ENCODE peak calls at places on chromosomes 11 and 22, in seven cellular contexts. D, A, Z, C, Y, F and J are unnamed samples.

GRCh38 chr22:33975841-33976240 is 55.6 kb upstream of the LARGE1 start:
- DNase-seq in D (no peak), A (no peak), Z (no peak), C (no peak), Y (no peak), F (no peak), J (no peak)

GRCh38 chr11:125679397-125679796 is 1.2 kb downstream of the ACRV1 start:
- DNase-seq in D (no peak), A (no peak), Z (no peak), C (no peak), Y (no peak), F (no peak), J (no peak)

GRCh38 chr22:40193429-40194421 is 16.0 kb downstream of the TNRC6B start:
- DNase-seq in D (no peak), A (no peak), Z (no peak), C (no peak), Y (no peak), F (no peak), J (no peak)

GRCh38 chr11:65414776-65415498 is 7.7 kb upstream of the NEAT1 start:
- DNase-seq in D (no peak), A (no peak), Z (no peak), C (no peak), Y (peak), F (no peak), J (no peak)

GRCh38 chr11:60371854-60372253 is 6.5 kb upstream of the MS4A7 start:
- DNase-seq in D (no peak), A (no peak), Z (no peak), C (no peak), Y (no peak), F (no peak), J (no peak)

GRCh38 chr11:129067454-129067853 is 124.7 kb downstream of the ARHGAP32 start:
- DNase-seq in D (no peak), A (no peak), Z (no peak), C (no peak), Y (no peak), F (no peak), J (no peak)

GRCh38 chr11:64340671-64341335 is 799 bp downstream of the CCDC88B start:
- DNase-seq in D (no peak), A (no peak), Z (no peak), C (no peak), Y (peak), F (peak), J (no peak)

GRCh38 chr11:33417121-33417520 is 159.9 kb downstream of the HIPK3 start:
- DNase-seq in D (no peak), A (no peak), Z (no peak), C (no peak), Y (no peak), F (no peak), J (no peak)

GRCh38 chr11:32374261-32374711 is 61.1 kb downstream of the WT1 start:
- DNase-seq in D (peak), A (no peak), Z (peak), C (no peak), Y (no peak), F (peak), J (peak)

GRCh38 chr11:78101073-78101472 is 21.4 kb upstream of the NDUFC2 start:
- DNase-seq in D (no peak), A (no peak), Z (no peak), C (no peak), Y (no peak), F (no peak), J (peak)

GRCh38 chr11:26994579-26995210 is 783 bp downstream of the FIBIN start:
- DNase-seq in D (no peak), A (no peak), Z (no peak), C (no peak), Y (peak), F (no peak), J (no peak)

GRCh38 chr11:130181295-130182272 is 22.0 kb downstream of the ST14 start:
- DNase-seq in D (peak), A (no peak), Z (no peak), C (no peak), Y (no peak), F (no peak), J (peak)

GRCh38 chr11:7506243-7506642 is 7.6 kb upstream of the PPFIBP2 start:
- DNase-seq in D (no peak), A (no peak), Z (no peak), C (no peak), Y (no peak), F (no peak), J (no peak)

GRCh38 chr22:40498454-40499186 is 128.2 kb downstream of the SGSM3 start:
- DNase-seq in D (peak), A (no peak), Z (peak), C (no peak), Y (no peak), F (no peak), J (peak)

GRCh38 chr11:12449961-12450715 is 72.8 kb downstream of the PARVA start:
- DNase-seq in D (no peak), A (no peak), Z (no peak), C (no peak), Y (peak), F (no peak), J (no peak)

GRCh38 chr22:41762980-41763779 is 37.3 kb upstream of the CCDC134 start:
- DNase-seq in D (no peak), A (no peak), Z (no peak), C (no peak), Y (peak), F (peak), J (peak)

GRCh38 chr22:45597460-45598192 is 74.0 kb upstream of the ATXN10 start:
- DNase-seq in D (no peak), A (no peak), Z (no peak), C (no peak), Y (no peak), F (no peak), J (peak)

GRCh38 chr22:45585437-45585755 is 82.7 kb downstream of the FBLN1 start:
- DNase-seq in D (no peak), A (no peak), Z (no peak), C (no peak), Y (no peak), F (no peak), J (no peak)

GRCh38 chr11:130737866-130738431 is 178.3 kb downstream of the SNX19 start:
- DNase-seq in D (no peak), A (no peak), Z (peak), C (no peak), Y (no peak), F (no peak), J (no peak)

GRCh38 chr11:1303973-1304372 is 5.5 kb downstream of the TOLLIP start:
- DNase-seq in D (no peak), A (no peak), Z (no peak), C (no peak), Y (peak), F (no peak), J (no peak)

GRCh38 chr11:59183768-59184167 is 11.8 kb downstream of the DTX4 start:
- DNase-seq in D (no peak), A (no peak), Z (no peak), C (no peak), Y (no peak), F (no peak), J (no peak)

GRCh38 chr22:21902296-21903087 is 35.0 kb upstream of the MAPK1 start:
- DNase-seq in D (no peak), A (no peak), Z (no peak), C (no peak), Y (no peak), F (no peak), J (peak)

GRCh38 chr11:36577859-36578258 is 10.1 kb downstream of the RAG1 start:
- DNase-seq in D (peak), A (no peak), Z (peak), C (no peak), Y (no peak), F (no peak), J (no peak)

GRCh38 chr22:34804588-34804987 is 261.4 kb upstream of the ISX start:
- DNase-seq in D (no peak), A (no peak), Z (no peak), C (no peak), Y (peak), F (no peak), J (no peak)

GRCh38 chr11:1565173-1565903 is 6.7 kb downstream of the DUSP8 start:
- DNase-seq in D (no peak), A (no peak), Z (no peak), C (no peak), Y (peak), F (no peak), J (no peak)

GRCh38 chr11:57426754-57427691 is at the start of gene SLC43A3:
- DNase-seq in D (peak), A (no peak), Z (peak), C (no peak), Y (peak), F (peak), J (peak)

GRCh38 chr22:30270841-30271240 is 4.2 kb upstream of the OSM start:
- DNase-seq in D (no peak), A (peak), Z (no peak), C (no peak), Y (no peak), F (no peak), J (no peak)

GRCh38 chr22:40509401-40510134 is 127.0 kb downstream of the MRTFA start:
- DNase-seq in D (no peak), A (no peak), Z (no peak), C (no peak), Y (no peak), F (no peak), J (no peak)

GRCh38 chr11:26704249-26704648 is 17.6 kb downstream of the SLC5A12 start:
- DNase-seq in D (peak), A (no peak), Z (no peak), C (no peak), Y (no peak), F (no peak), J (no peak)

GRCh38 chr11:124717786-124718634 is 21.7 kb upstream of the NRGN start:
- DNase-seq in D (peak), A (no peak), Z (no peak), C (no peak), Y (peak), F (peak), J (peak)

GRCh38 chr11:117410861-117411725 is 83.4 kb downstream of the CEP164 start:
- DNase-seq in D (no peak), A (no peak), Z (no peak), C (no peak), Y (no peak), F (no peak), J (peak)

GRCh38 chr11:22192289-22192641 is 620 bp upstream of the ANO5 start:
- DNase-seq in D (no peak), A (no peak), Z (no peak), C (no peak), Y (no peak), F (no peak), J (peak)

GRCh38 chr11:72189448-72190250 is 2.3 kb upstream of the FOLR1 start:
- DNase-seq in D (peak), A (no peak), Z (no peak), C (no peak), Y (no peak), F (no peak), J (no peak)

GRCh38 chr22:46081036-46081830 is 69.1 kb upstream of the PPARA start:
- DNase-seq in D (no peak), A (no peak), Z (no peak), C (no peak), Y (no peak), F (no peak), J (no peak)